ENCODE peak calls at places on chromosomes 16 and 17, in five cellular contexts. J is GM12878, C is HCT116, O is H1, T is K562. V is an unnamed sample.

GRCh38 chr17:12815642-12816141 is 26.4 kb downstream of the ARHGAP44 start:
- DNase-seq in C (no peak), J (peak; percentile 82), O (no peak), T (no peak), V (no peak)

GRCh38 chr16:31365131-31365865 is 10.3 kb downstream of the ITGAX start:
- DNase-seq in C (no peak), T (no peak), O (no peak), J (no peak), V (no peak)

GRCh38 chr17:39674702-39675389 is 6.6 kb downstream of the PNMT start:
- DNase-seq in O (no peak), C (no peak), T (peak; percentile 87), J (no peak), V (no peak)

GRCh38 chr17:57517216-57517518 is 227.9 kb downstream of the CCDC182 start:
- DNase-seq in O (no peak), C (no peak), T (no peak), J (no peak), V (no peak)

GRCh38 chr16:87995644-87996043 is 44.4 kb downstream of the BANP start:
- DNase-seq in J (no peak), C (no peak), T (no peak), O (no peak), V (no peak)

GRCh38 chr17:56028837-56029236 is 124.4 kb upstream of the ANKFN1 start:
- DNase-seq in J (no peak), O (no peak), C (no peak), T (no peak), V (no peak)

GRCh38 chr16:22898874-22899348 is 84.9 kb downstream of the HS3ST2 start:
- DNase-seq in T (peak; percentile 17), O (peak; percentile 68), C (peak; percentile 19), J (peak; percentile 1), V (peak; percentile 91)

GRCh38 chr17:74356640-74357465 is 4.8 kb downstream of the BTBD17 start:
- DNase-seq in O (no peak), J (no peak), C (no peak), T (no peak), V (peak; percentile 65)

GRCh38 chr17:31824771-31825360 is 34.2 kb downstream of the COPRS start:
- DNase-seq in C (no peak), T (no peak), O (no peak), J (no peak), V (no peak)

GRCh38 chr17:70677783-70678647 is 508.7 kb downstream of the KCNJ2 start:
- DNase-seq in J (no peak), T (no peak), O (no peak), C (no peak), V (peak; percentile 25)

GRCh38 chr17:40463122-40463550 is 19.9 kb downstream of the IGFBP4 start:
- DNase-seq in J (no peak), T (no peak), C (no peak), O (no peak), V (no peak)

GRCh38 chr16:89117975-89118289 is 24.3 kb downstream of the ACSF3 start:
- DNase-seq in O (no peak), J (no peak), T (no peak), C (no peak), V (peak; percentile 8)

GRCh38 chr16:14321542-14321941 is 250.4 kb downstream of the MRTFB start:
- DNase-seq in O (no peak), C (no peak), J (no peak), T (peak; percentile 30), V (no peak)

GRCh38 chr17:82882715-82883446 is 43.1 kb upstream of the ZNF750 start:
- DNase-seq in C (no peak), T (no peak), O (no peak), J (no peak), V (no peak)

GRCh38 chr17:74670329-74670728 is 42.4 kb downstream of the CD300LF start:
- DNase-seq in T (no peak), J (no peak), O (no peak), C (no peak), V (no peak)

GRCh38 chr16:27390157-27390556 is 11.8 kb upstream of the IL21R start:
- DNase-seq in C (no peak), J (no peak), T (no peak), O (no peak), V (no peak)

GRCh38 chr17:36661047-36661666 is 59.8 kb downstream of the MRM1 start:
- DNase-seq in T (no peak), J (no peak), O (no peak), C (no peak), V (no peak)

GRCh38 chr16:1818204-1818872 is 8.3 kb downstream of the HAGH start:
- DNase-seq in T (no peak), O (no peak), J (no peak), C (no peak), V (no peak)

GRCh38 chr17:29154516-29155234 is 25.5 kb downstream of the MYO18A start:
- DNase-seq in J (no peak), T (no peak), C (no peak), O (no peak), V (no peak)

GRCh38 chr17:79685121-79685520 is 45.6 kb upstream of the ENPP7 start:
- DNase-seq in T (no peak), O (no peak), C (no peak), J (no peak), V (no peak)
- TF ChIP-seq ATF3 in T (no peak), O (no peak), C (no peak), J (no peak), V (no peak)

GRCh38 chr16:726438-727290 is at the start of the genes CCDC78 and HAGHL:
- DNase-seq in C (no peak), T (peak; percentile 86), O (no peak), J (no peak), V (peak; percentile 89)
- TF ChIP-seq ATF3 in C (no peak), T (no peak), O (no peak), J (no peak), V (no peak)

GRCh38 chr16:8646271-8646670 is 24.8 kb downstream of the METTL22 start:
- DNase-seq in J (no peak), O (no peak), T (no peak), C (no peak), V (no peak)

GRCh38 chr16:8644513-8645140 is 23.1 kb downstream of the METTL22 start:
- DNase-seq in O (no peak), J (no peak), T (no peak), C (no peak), V (no peak)

GRCh38 chr16:8645831-8646230 is 24.3 kb downstream of the METTL22 start:
- DNase-seq in T (no peak), J (no peak), C (no peak), O (no peak), V (no peak)

GRCh38 chr16:8644151-8644512 is 22.6 kb downstream of the METTL22 start:
- DNase-seq in C (no peak), J (no peak), O (no peak), T (no peak), V (no peak)

DNA sequence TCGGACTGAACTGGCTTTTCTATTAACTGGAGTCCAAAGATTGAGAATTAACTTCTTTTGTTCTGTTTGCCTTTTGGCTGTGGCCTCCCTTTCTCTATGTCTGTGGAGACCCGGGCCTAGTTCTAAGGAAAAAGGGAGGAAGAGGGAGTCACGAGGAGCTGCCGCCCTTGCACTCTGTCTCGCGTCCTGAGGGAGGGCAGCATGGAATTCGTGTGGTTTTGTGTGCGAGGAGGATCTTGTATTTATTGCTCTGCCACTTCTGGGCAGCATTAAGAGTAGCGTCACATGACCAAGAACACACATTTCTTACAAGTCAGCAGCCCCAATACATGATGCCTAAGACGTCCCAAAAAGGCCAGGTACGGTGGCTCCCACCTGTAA is 23.6 kb downstream of the METTL22 start:
- DNase-seq in T (no peak), O (no peak), J (no peak), C (no peak), V (no peak)
- TF ChIP-seq ATF3 in T (no peak), O (no peak), J (no peak), C (no peak), V (no peak)

GRCh38 chr16:53973021-53973420 is 269.1 kb downstream of the FTO start:
- DNase-seq in T (no peak), J (no peak), C (no peak), O (no peak), V (no peak)
- TF ChIP-seq ATF3 in T (no peak), J (no peak), C (no peak), O (no peak), V (no peak)

GRCh38 chr17:11278186-11278983 is 37.4 kb downstream of the SHISA6 start:
- DNase-seq in J (no peak), T (no peak), O (no peak), C (no peak), V (no peak)
- TF ChIP-seq ATF3 in J (no peak), T (no peak), O (no peak), C (no peak), V (no peak)

GRCh38 chr17:41710472-41711090 is 1.6 kb upstream of the GAST start:
- DNase-seq in T (peak; percentile 36), O (no peak), J (no peak), C (no peak), V (no peak)

GRCh38 chr17:41707803-41708669 is 4.1 kb upstream of the GAST start:
- DNase-seq in T (no peak), J (no peak), O (no peak), C (no peak), V (no peak)

GRCh38 chr17:41702712-41703111 is 9.4 kb upstream of the GAST start:
- DNase-seq in O (no peak), C (no peak), J (no peak), T (no peak), V (no peak)

GRCh38 chr17:41705271-41705991 is 6.7 kb upstream of the GAST start:
- DNase-seq in J (no peak), O (peak; percentile 57), T (no peak), C (no peak), V (peak; percentile 32)
- TF ChIP-seq ATF3 in J (no peak), O (no peak), T (no peak), C (no peak), V (no peak)

DNA sequence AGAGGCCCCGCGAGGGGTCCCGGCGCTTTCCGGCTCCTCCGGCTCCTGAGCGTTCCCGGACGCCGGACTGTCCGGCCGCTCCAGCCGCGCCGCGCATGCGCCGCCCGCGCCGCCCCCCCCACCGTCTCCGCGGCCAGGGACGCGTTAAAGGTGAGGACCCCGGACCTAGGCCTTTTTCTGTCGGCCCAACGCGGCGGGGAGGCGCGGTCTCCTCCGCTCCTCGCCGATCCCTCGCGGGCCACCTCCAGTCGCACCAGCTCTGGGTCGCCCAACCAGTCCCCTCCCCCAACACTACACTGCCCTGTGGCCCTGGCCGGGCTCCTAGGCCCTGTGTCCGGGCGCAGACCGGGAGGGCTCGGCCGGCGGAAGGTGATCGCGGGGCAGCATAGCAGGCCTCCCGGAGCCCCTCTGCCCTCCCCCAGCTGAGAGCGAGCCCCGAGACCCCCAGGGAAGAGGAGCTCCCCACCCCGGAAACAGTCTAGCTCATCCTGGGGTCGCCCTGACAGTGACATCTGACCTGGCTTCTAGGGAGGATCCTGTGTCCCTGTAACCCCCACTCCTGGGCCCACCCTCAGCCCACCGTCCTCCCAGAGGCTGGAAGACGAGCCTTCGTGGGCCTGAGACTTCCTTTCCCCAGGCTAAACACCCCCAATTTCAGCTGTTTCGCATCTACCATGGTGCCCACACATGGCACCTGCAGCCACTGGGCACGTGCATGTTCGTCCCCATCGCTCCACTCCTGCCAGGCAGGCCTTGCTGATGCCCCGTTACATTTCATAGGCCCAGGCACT is 14.7 kb upstream of the BCAR1 start:
- DNase-seq in T (peak; percentile 94), C (no peak), O (no peak), J (no peak), V (peak; percentile 90)
- TF ChIP-seq ATF3 in T (no peak), C (no peak), O (no peak), J (no peak), V (no peak)

GRCh38 chr16:51982715-51983680 is 563.9 kb downstream of the TOX3 start:
- DNase-seq in O (no peak), T (peak; percentile 21), J (no peak), C (peak; percentile 33), V (peak; percentile 22)
- TF ChIP-seq ATF3 in O (no peak), T (no peak), J (no peak), C (no peak), V (no peak)

GRCh38 chr17:19554393-19554792 is 20.7 kb downstream of the SLC47A1 start:
- DNase-seq in C (no peak), T (no peak), J (no peak), O (no peak), V (no peak)
- TF ChIP-seq ATF3 in C (no peak), T (no peak), J (no peak), O (no peak), V (no peak)